ENCODE peak calls at places on chromosomes 3 and 15, in five cellular contexts. K is left cardiac atrium, F is stomach, C is HEK293T, Z is brain pericyte. D is an unnamed sample.

GRCh38 chr3:64908292-64908691 is 220.5 kb upstream of the ADAMTS9 start:
- DNase-seq in K (no peak), F (no peak), C (no peak), Z (no peak), D (no peak)

GRCh38 chr3:61093364-61093763 is 157.9 kb downstream of the FHIT start:
- DNase-seq in K (no peak), F (no peak), C (no peak), Z (no peak), D (no peak)

GRCh38 chr3:97658670-97659285 is 105.8 kb upstream of the ARL6 start:
- DNase-seq in K (no peak), F (no peak), C (peak), Z (no peak), D (no peak)

GRCh38 chr3:138694287-138695007 is 85.9 kb downstream of the FAIM start:
- DNase-seq in K (no peak), F (no peak), C (no peak), Z (peak), D (no peak)

GRCh38 chr3:188881954-188882641 is 289.7 kb upstream of the TPRG1 start:
- DNase-seq in K (no peak), F (no peak), C (no peak), Z (no peak), D (no peak)

GRCh38 chr3:172244011-172244410 is 204.2 kb downstream of the GHSR start:
- DNase-seq in K (no peak), F (no peak), C (no peak), Z (no peak), D (no peak)

GRCh38 chr3:185448107-185448506 is 50.7 kb downstream of the TMEM41A start:
- DNase-seq in K (no peak), F (no peak), C (no peak), Z (no peak), D (no peak)

GRCh38 chr15:88752501-88752900 is 50.7 kb upstream of the ACAN start:
- DNase-seq in K (no peak), F (no peak), C (no peak), Z (no peak), D (no peak)

GRCh38 chr3:108477511-108478147 is 32.8 kb downstream of the MYH15 start:
- DNase-seq in K (peak), F (peak), C (peak), Z (no peak), D (peak)

GRCh38 chr15:44620081-44620480 is 43.4 kb downstream of the SPG11 start:
- DNase-seq in K (no peak), F (no peak), C (no peak), Z (no peak), D (no peak)

GRCh38 chr3:46897829-46898320 is 20.4 kb downstream of the PTH1R start:
- DNase-seq in K (peak), F (no peak), C (no peak), Z (no peak), D (no peak)

GRCh38 chr3:77530870-77531269 is 491.0 kb downstream of the ROBO2 start:
- DNase-seq in K (no peak), F (no peak), C (no peak), Z (no peak), D (no peak)

GRCh38 chr3:127697531-127698240 is 24.9 kb downstream of the ABTB1 start:
- DNase-seq in K (peak), F (peak), C (peak), Z (peak), D (peak)

GRCh38 chr15:99016680-99017321 is 9.2 kb upstream of the PGPEP1L start:
- DNase-seq in K (no peak), F (no peak), C (no peak), Z (no peak), D (no peak)

GRCh38 chr3:191094057-191094456 is 105.0 kb upstream of the OSTN start:
- DNase-seq in K (no peak), F (no peak), C (no peak), Z (peak), D (no peak)

GRCh38 chr3:194773666-194774455 is 88.2 kb downstream of the FAM43A start:
- DNase-seq in K (no peak), F (no peak), C (no peak), Z (no peak), D (no peak)

GRCh38 chr3:111998661-111999641 is at the start of gene TAGLN3:
- DNase-seq in K (no peak), F (peak), C (no peak), Z (no peak), D (no peak)

GRCh38 chr15:89090791-89091666 is 2.8 kb downstream of the ABHD2 start:
- DNase-seq in K (peak), F (peak), C (no peak), Z (no peak), D (peak)

GRCh38 chr15:68229386-68230156 is at the start of gene CLN6:
- DNase-seq in K (peak), F (peak), C (peak), Z (peak), D (peak)

GRCh38 chr3:129702934-129703712 is 96.6 kb upstream of the PLXND1 start:
- DNase-seq in K (no peak), F (no peak), C (no peak), Z (no peak), D (no peak)

GRCh38 chr3:59286791-59287531 is 237.1 kb upstream of the CFAP20DC start:
- DNase-seq in K (peak), F (peak), C (no peak), Z (no peak), D (peak)

GRCh38 chr15:90876046-90876445 is 7.7 kb downstream of the FURIN start:
- DNase-seq in K (no peak), F (no peak), C (no peak), Z (no peak), D (no peak)

GRCh38 chr3:4999626-5000184 is 20.5 kb downstream of the BHLHE40 start:
- DNase-seq in K (no peak), F (no peak), C (no peak), Z (no peak), D (no peak)

GRCh38 chr3:157127831-157128767 is 31.8 kb downstream of the CCNL1 start:
- DNase-seq in K (peak), F (peak), C (no peak), Z (peak), D (no peak)

GRCh38 chr3:111324645-111325044 is 217.4 kb upstream of the CD96 start:
- DNase-seq in K (no peak), F (no peak), C (no peak), Z (no peak), D (no peak)

GRCh38 chr3:24493951-24494615 is 567 bp downstream of the THRB start:
- DNase-seq in K (peak), F (peak), C (peak), Z (no peak), D (peak)

GRCh38 chr15:79919090-79919748 is 22.4 kb upstream of the MTHFS start:
- DNase-seq in K (no peak), F (no peak), C (no peak), Z (no peak), D (no peak)